ENCODE peak calls at places on chromosomes 11 and 22, in four cellular contexts. R is NCI-H69; B is activated CD4-positive, alpha-beta T cell treated with anti-CD3 and anti-CD28 coated beads, Interleukin-2, amount 50 U/mL, for 1 hour; P is activated gamma-delta T cell. Y is an unnamed sample.
A peak's percentile ranks its signal among the peaks of the same experiment; 100 is the strongest.

GRCh38 chr11:72864692-72865655 is 50.8 kb downstream of the ATG16L2 start:
- DNase-seq in B (no peak), P (no peak), R (no peak), Y (no peak)

GRCh38 chr11:134949716-134950115 is 537.7 kb upstream of the B3GAT1 start:
- DNase-seq in B (no peak), P (no peak), R (no peak), Y (no peak)

GRCh38 chr22:26848244-26848920 is 191.0 kb downstream of the MIAT start:
- DNase-seq in R (no peak), P (no peak), B (no peak), Y (no peak)

GRCh38 chr22:35352214-35353111 is 28.4 kb upstream of the HMOX1 start:
- DNase-seq in P (no peak), B (peak; percentile 27), R (peak; percentile 28), Y (peak; percentile 32)

GRCh38 chr11:47349521-47350095 is 2.9 kb downstream of the MYBPC3 start:
- DNase-seq in P (no peak), B (no peak), R (no peak), Y (no peak)

GRCh38 chr11:2734181-2735052 is 34.6 kb upstream of the KCNQ1OT1 start:
- DNase-seq in B (no peak), P (no peak), R (no peak), Y (no peak)

GRCh38 chr11:9330387-9331384 is 16.3 kb upstream of the TMEM41B start:
- DNase-seq in B (no peak), P (no peak), R (no peak), Y (no peak)

GRCh38 chr22:25068701-25069100 is 116.2 kb downstream of the KIAA1671 start:
- DNase-seq in B (peak; percentile 23), P (no peak), R (peak; percentile 56), Y (peak; percentile 27)

GRCh38 chr11:68120212-68121066 is 749 bp downstream of the CHKA start:
- DNase-seq in P (peak; percentile 46), R (peak; percentile 70), B (peak; percentile 39), Y (peak; percentile 46)

GRCh38 chr11:35343033-35343598 is 76.2 kb downstream of the SLC1A2 start:
- DNase-seq in B (peak; percentile 5), P (no peak), R (no peak), Y (peak; percentile 4)

GRCh38 chr11:86101493-86101892 is 32.6 kb upstream of the PICALM start:
- DNase-seq in P (no peak), B (no peak), R (peak; percentile 73), Y (no peak)

GRCh38 chr11:61747389-61748285 is 4.8 kb upstream of the MYRF start:
- DNase-seq in B (peak; percentile 31), R (peak; percentile 70), P (no peak), Y (peak; percentile 41)

GRCh38 chr22:26804315-26804714 is 146.9 kb downstream of the MIAT start:
- DNase-seq in R (no peak), P (no peak), B (no peak), Y (no peak)

GRCh38 chr22:44455151-44455962 is 42.7 kb downstream of the RTL6 start:
- DNase-seq in R (no peak), P (no peak), B (peak; percentile 58), Y (peak; percentile 19)

GRCh38 chr22:50150161-50151129 is 20.1 kb upstream of the PANX2 start:
- DNase-seq in P (no peak), B (no peak), R (no peak), Y (no peak)